ENCODE peak calls at places on chromosomes 3 and 15, in four cellular contexts. One of them, this sample, is unnamed.

GRCh38 chr3:112856537-112856936 is 9.9 kb upstream of the CD200R1L start:
- DNase-seq in KG1: peak; percentile 43
- DNase-seq in NCI-H1092: no peak
- DNase-seq in ovary: no peak
- DNase-seq in this sample: no peak

GRCh38 chr15:74780983-74781672 is 752 bp upstream of the CSK start:
- DNase-seq in KG1: no peak
- DNase-seq in NCI-H1092: no peak
- DNase-seq in ovary: no peak
- DNase-seq in this sample: no peak

GRCh38 chr15:89400997-89401590 is 66.5 kb upstream of the POLG start:
- DNase-seq in KG1: no peak
- DNase-seq in NCI-H1092: no peak
- DNase-seq in ovary: no peak
- DNase-seq in this sample: no peak

GRCh38 chr15:88690331-88690730 is 51.5 kb downstream of the ISG20 start:
- DNase-seq in KG1: no peak
- DNase-seq in NCI-H1092: no peak
- DNase-seq in ovary: no peak
- DNase-seq in this sample: no peak

GRCh38 chr3:133834621-133835417 is 29.2 kb downstream of the SRPRB start:
- DNase-seq in KG1: no peak
- DNase-seq in NCI-H1092: no peak
- DNase-seq in ovary: no peak
- DNase-seq in this sample: no peak

GRCh38 chr15:67824900-67825879 is at the start of gene SKOR1:
- DNase-seq in KG1: no peak
- DNase-seq in NCI-H1092: no peak
- DNase-seq in ovary: no peak
- DNase-seq in this sample: no peak

GRCh38 chr3:46646700-46647099 is 34.4 kb downstream of the FAM240A start:
- DNase-seq in KG1: no peak
- DNase-seq in NCI-H1092: no peak
- DNase-seq in ovary: no peak
- DNase-seq in this sample: peak; percentile 69

GRCh38 chr3:142151828-142152227 is 2.5 kb upstream of the TFDP2 start:
- DNase-seq in KG1: no peak
- DNase-seq in NCI-H1092: no peak
- DNase-seq in ovary: no peak
- DNase-seq in this sample: no peak

GRCh38 chr15:58086479-58086878 is 21.0 kb upstream of the ALDH1A2 start:
- DNase-seq in KG1: no peak
- DNase-seq in NCI-H1092: no peak
- DNase-seq in ovary: no peak
- DNase-seq in this sample: no peak

GRCh38 chr15:36887214-36888017 is 212.9 kb downstream of the MEIS2 start:
- DNase-seq in KG1: no peak
- DNase-seq in NCI-H1092: no peak
- DNase-seq in ovary: peak; percentile 33
- DNase-seq in this sample: no peak

GRCh38 chr3:80014576-80014975 is 246.8 kb upstream of the ROBO1 start:
- DNase-seq in KG1: no peak
- DNase-seq in NCI-H1092: no peak
- DNase-seq in ovary: no peak
- DNase-seq in this sample: no peak

GRCh38 chr3:39644176-39644575 is 165.2 kb upstream of the MYRIP start:
- DNase-seq in KG1: no peak
- DNase-seq in NCI-H1092: no peak
- DNase-seq in ovary: no peak
- DNase-seq in this sample: peak; percentile 48

GRCh38 chr3:107082527-107082926 is 294.7 kb upstream of the CCDC54 start:
- DNase-seq in KG1: no peak
- DNase-seq in NCI-H1092: no peak
- DNase-seq in ovary: no peak
- DNase-seq in this sample: no peak

GRCh38 chr3:18758047-18758704 is 333.0 kb upstream of the SATB1 start:
- DNase-seq in KG1: peak; percentile 74
- DNase-seq in NCI-H1092: peak; percentile 18
- DNase-seq in ovary: no peak
- DNase-seq in this sample: no peak

GRCh38 chr15:74954515-74954914 is 2.1 kb downstream of the RPP25 start:
- DNase-seq in KG1: no peak
- DNase-seq in NCI-H1092: no peak
- DNase-seq in ovary: peak; percentile 78
- DNase-seq in this sample: no peak

GRCh38 chr15:74816624-74817369 is 4.2 kb downstream of the LMAN1L start:
- DNase-seq in KG1: no peak
- DNase-seq in NCI-H1092: no peak
- DNase-seq in ovary: no peak
- DNase-seq in this sample: no peak

GRCh38 chr3:156681003-156681402 is 6.6 kb downstream of the TIPARP start:
- DNase-seq in KG1: no peak
- DNase-seq in NCI-H1092: peak; percentile 25
- DNase-seq in ovary: no peak
- DNase-seq in this sample: peak; percentile 94

GRCh38 chr3:71463622-71464021 is 119.9 kb downstream of the FOXP1 start:
- DNase-seq in KG1: no peak
- DNase-seq in NCI-H1092: no peak
- DNase-seq in ovary: no peak
- DNase-seq in this sample: no peak

GRCh38 chr3:186746008-186746407 is 28.8 kb downstream of the KNG1 start:
- DNase-seq in KG1: peak; percentile 32
- DNase-seq in NCI-H1092: no peak
- DNase-seq in ovary: no peak
- DNase-seq in this sample: peak; percentile 62

GRCh38 chr15:40974921-40975320 is 21.6 kb downstream of the CHAC1 start:
- DNase-seq in KG1: no peak
- DNase-seq in NCI-H1092: no peak
- DNase-seq in ovary: no peak
- DNase-seq in this sample: no peak

GRCh38 chr15:56052389-56053045 is 59.1 kb upstream of the NEDD4 start:
- DNase-seq in KG1: peak; percentile 35
- DNase-seq in NCI-H1092: no peak
- DNase-seq in ovary: no peak
- DNase-seq in this sample: no peak

GRCh38 chr3:16088496-16088895 is 86.0 kb upstream of the GALNT15 start:
- DNase-seq in KG1: no peak
- DNase-seq in NCI-H1092: no peak
- DNase-seq in ovary: no peak
- DNase-seq in this sample: no peak

GRCh38 chr3:151263126-151263525 is 15.2 kb downstream of the P2RY14 start:
- DNase-seq in KG1: no peak
- DNase-seq in NCI-H1092: no peak
- DNase-seq in ovary: no peak
- DNase-seq in this sample: peak; percentile 60

GRCh38 chr3:170155604-170156003 is 25.9 kb downstream of the PHC3 start:
- DNase-seq in KG1: no peak
- DNase-seq in NCI-H1092: no peak
- DNase-seq in ovary: no peak
- DNase-seq in this sample: no peak

This sample was measured in HFF-Myc.